ENCODE peak calls at places on chromosome 22, in six cellular contexts. F is DMS79; J is WERI-Rb-1; E is HS-5; D is COR-L47; H is activated gamma-delta T cell treated with anti-CD3 and anti-CD28 coated beads, Interleukin-2, amount 50 U/mL, for 16 hours. Q is an unnamed sample.

GRCh38 chr22:36644333-36644757 is 59.2 kb downstream of the CACNG2 start:
- DNase-seq in F (no peak), J (no peak), E (peak), D (no peak), H (no peak), Q (peak)

GRCh38 chr22:44557064-44557748 is 59.2 kb upstream of the RTL6 start:
- DNase-seq in F (no peak), J (no peak), E (no peak), D (no peak), H (no peak), Q (no peak)

GRCh38 chr22:50084085-50084484 is 1.1 kb downstream of the MLC1 start:
- DNase-seq in F (no peak), J (no peak), E (no peak), D (no peak), H (no peak), Q (no peak)

GRCh38 chr22:48553694-48554308 is 1273.9 kb downstream of the BRD1 start:
- DNase-seq in F (no peak), J (no peak), E (no peak), D (no peak), H (no peak), Q (no peak)

GRCh38 chr22:22161924-22162851 is 82.4 kb upstream of the VPREB1 start:
- DNase-seq in F (no peak), J (no peak), E (no peak), D (no peak), H (no peak), Q (no peak)

GRCh38 chr22:49101873-49102272 is 725.8 kb downstream of the BRD1 start:
- DNase-seq in F (no peak), J (no peak), E (no peak), D (no peak), H (no peak), Q (no peak)

GRCh38 chr22:45295492-45295891 is 10.7 kb downstream of the UPK3A start:
- DNase-seq in F (no peak), J (no peak), E (no peak), D (no peak), H (no peak), Q (no peak)

GRCh38 chr22:23789121-23789520 is 2.4 kb downstream of the SMARCB1 start:
- DNase-seq in F (no peak), J (no peak), E (no peak), D (peak), H (no peak), Q (no peak)

GRCh38 chr22:36833073-36833472 is 16.2 kb upstream of the PVALB start:
- DNase-seq in F (no peak), J (no peak), E (no peak), D (no peak), H (no peak), Q (no peak)

GRCh38 chr22:50473088-50473487 is 1.7 kb downstream of the SBF1 start:
- DNase-seq in F (no peak), J (peak), E (no peak), D (no peak), H (peak), Q (no peak)

GRCh38 chr22:25170426-25170980 is 29.2 kb upstream of the CRYBB3 start:
- DNase-seq in F (no peak), J (no peak), E (no peak), D (no peak), H (no peak), Q (no peak)

GRCh38 chr22:36331306-36331911 is 56.4 kb downstream of the MYH9 start:
- DNase-seq in F (peak), J (no peak), E (peak), D (no peak), H (peak), Q (no peak)

GRCh38 chr22:28582806-28583205 is 96.8 kb downstream of the TTC28 start:
- DNase-seq in F (no peak), J (no peak), E (peak), D (no peak), H (no peak), Q (no peak)